ENCODE peak calls at places on chromosomes 5 and 9, in seven cellular contexts. J, Z, H, W, O, R and E are unnamed samples.

GRCh38 chr9:100014846-100015245 is 84.0 kb downstream of the ERP44 start:
- DNase-seq in J (no peak), Z (no peak), H (no peak), W (peak), O (no peak), R (no peak), E (no peak)

GRCh38 chr9:126117158-126117425 is 209.5 kb upstream of the MVB12B start:
- DNase-seq in J (no peak), Z (no peak), H (no peak), W (no peak), O (no peak), R (no peak), E (peak)

GRCh38 chr9:35114113-35114847 is 1.4 kb downstream of the ATOSB start:
- DNase-seq in J (peak), Z (peak), H (peak), W (peak), O (peak), R (peak), E (peak)

GRCh38 chr9:126614455-126615248 is 924 bp downstream of the LMX1B start:
- DNase-seq in J (no peak), Z (no peak), H (no peak), W (no peak), O (no peak), R (no peak), E (no peak)

GRCh38 chr9:113359385-113359784 is 10.0 kb downstream of the BSPRY start:
- DNase-seq in J (no peak), Z (no peak), H (no peak), W (no peak), O (no peak), R (no peak), E (no peak)

GRCh38 chr9:127634698-127635097 is 22.6 kb downstream of the STXBP1 start:
- DNase-seq in J (no peak), Z (peak), H (no peak), W (no peak), O (no peak), R (no peak), E (no peak)

GRCh38 chr9:89361816-89362646 is 43.7 kb downstream of the SECISBP2 start:
- DNase-seq in J (no peak), Z (no peak), H (no peak), W (no peak), O (no peak), R (peak), E (peak)

GRCh38 chr9:69086769-69087168 is 51.2 kb downstream of the FXN start:
- DNase-seq in J (no peak), Z (no peak), H (no peak), W (no peak), O (no peak), R (no peak), E (no peak)

GRCh38 chr9:1743121-1743710 is 271.9 kb upstream of the SMARCA2 start:
- DNase-seq in J (no peak), Z (no peak), H (no peak), W (no peak), O (no peak), R (no peak), E (no peak)

GRCh38 chr9:7944521-7945022 is 145.0 kb upstream of the DMAC1 start:
- DNase-seq in J (no peak), Z (no peak), H (no peak), W (no peak), O (no peak), R (no peak), E (no peak)

GRCh38 chr5:56481147-56481997 is 248.2 kb upstream of the ANKRD55 start:
- DNase-seq in J (peak), Z (peak), H (peak), W (no peak), O (no peak), R (no peak), E (peak)

GRCh38 chr5:109900453-109900852 is 210.7 kb downstream of the MAN2A1 start:
- DNase-seq in J (no peak), Z (no peak), H (no peak), W (no peak), O (peak), R (no peak), E (no peak)

GRCh38 chr5:136686192-136686872 is 321.0 kb upstream of the TRPC7 start:
- DNase-seq in J (peak), Z (peak), H (no peak), W (peak), O (peak), R (no peak), E (no peak)

GRCh38 chr9:19411316-19411715 is 2.5 kb downstream of the ACER2 start:
- DNase-seq in J (no peak), Z (no peak), H (no peak), W (no peak), O (no peak), R (no peak), E (no peak)

GRCh38 chr5:51829226-51829625 is 446.0 kb downstream of the ISL1 start:
- DNase-seq in J (peak), Z (no peak), H (no peak), W (no peak), O (no peak), R (no peak), E (no peak)

GRCh38 chr9:129232839-129233568 is 54.9 kb upstream of the IER5L start:
- DNase-seq in J (no peak), Z (no peak), H (no peak), W (no peak), O (no peak), R (no peak), E (no peak)

GRCh38 chr9:127926961-127927456 is 3.6 kb downstream of the PIP5KL1 start:
- DNase-seq in J (no peak), Z (no peak), H (no peak), W (no peak), O (no peak), R (no peak), E (no peak)

GRCh38 chr9:121700831-121701419 is 49.5 kb downstream of the DAB2IP start:
- DNase-seq in J (no peak), Z (peak), H (peak), W (no peak), O (no peak), R (no peak), E (peak)

GRCh38 chr5:111853748-111854147 is 96.8 kb upstream of the NREP start:
- DNase-seq in J (no peak), Z (peak), H (no peak), W (peak), O (no peak), R (no peak), E (no peak)

GRCh38 chr5:150318613-150319483 is 16.1 kb upstream of the ARSI start:
- DNase-seq in J (no peak), Z (no peak), H (no peak), W (no peak), O (no peak), R (no peak), E (no peak)

GRCh38 chr9:134262035-134262434 is 64.2 kb upstream of the RXRA start:
- DNase-seq in J (no peak), Z (no peak), H (no peak), W (no peak), O (no peak), R (no peak), E (no peak)

GRCh38 chr9:135605238-135605781 is 34.0 kb downstream of the GLT6D1 start:
- DNase-seq in J (no peak), Z (no peak), H (no peak), W (no peak), O (no peak), R (peak), E (no peak)

GRCh38 chr9:13274901-13275641 is 4.4 kb downstream of the MPDZ start:
- DNase-seq in J (no peak), Z (no peak), H (no peak), W (peak), O (no peak), R (no peak), E (no peak)

GRCh38 chr5:179914032-179914755 is 6.5 kb upstream of the TBC1D9B start:
- DNase-seq in J (peak), Z (peak), H (no peak), W (no peak), O (no peak), R (no peak), E (peak)

GRCh38 chr5:108762660-108763059 is 15.0 kb downstream of the FER start:
- DNase-seq in J (no peak), Z (no peak), H (no peak), W (no peak), O (no peak), R (no peak), E (no peak)

GRCh38 chr9:129280236-129281231 is 102.5 kb upstream of the IER5L start:
- DNase-seq in J (no peak), Z (no peak), H (no peak), W (no peak), O (no peak), R (peak), E (peak)

DNA sequence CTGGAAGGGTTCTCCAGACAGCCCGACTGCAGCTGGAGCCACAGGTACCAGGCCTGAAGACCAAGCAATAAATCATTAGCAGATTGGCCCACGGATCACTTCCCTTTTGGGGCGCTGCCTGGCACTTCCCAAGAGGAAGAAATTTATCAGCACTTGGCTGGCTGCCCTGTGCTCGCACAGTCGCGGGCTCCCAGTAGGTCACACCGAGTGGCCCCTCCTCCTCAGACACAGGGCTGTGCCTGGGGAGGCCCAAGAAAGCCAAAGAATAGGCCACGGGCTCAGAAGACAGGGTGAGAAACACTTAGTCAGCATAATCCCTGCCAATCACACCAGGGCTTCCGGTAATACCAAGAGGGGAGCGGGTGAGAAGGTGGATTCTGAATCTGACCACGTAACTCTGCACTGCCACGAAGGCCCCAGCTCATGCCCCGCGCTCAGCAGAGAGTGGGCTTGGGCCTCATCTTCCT is 115.7 kb upstream of the MSX2 start:
- DNase-seq in J (no peak), Z (no peak), H (peak), W (no peak), O (peak), R (no peak), E (peak)
- H3K27ac ChIP-seq in J (no peak), Z (no peak), H (no peak), W (no peak), O (peak), R (no peak), E (no peak)

GRCh38 chr9:112333639-112334318 is 360 bp upstream of the PTBP3 start:
- DNase-seq in J (peak), Z (peak), H (peak), W (peak), O (peak), R (peak), E (peak)

GRCh38 chr9:112331676-112331955 is 1.8 kb downstream of the PTBP3 start:
- DNase-seq in J (no peak), Z (peak), H (no peak), W (no peak), O (no peak), R (no peak), E (no peak)

GRCh38 chr9:112332977-112333638 is at the start of gene PTBP3:
- DNase-seq in J (peak), Z (peak), H (peak), W (peak), O (peak), R (peak), E (peak)

GRCh38 chr9:112332674-112332976 is 794 bp downstream of the PTBP3 start:
- DNase-seq in J (no peak), Z (no peak), H (no peak), W (no peak), O (no peak), R (no peak), E (no peak)

DNA sequence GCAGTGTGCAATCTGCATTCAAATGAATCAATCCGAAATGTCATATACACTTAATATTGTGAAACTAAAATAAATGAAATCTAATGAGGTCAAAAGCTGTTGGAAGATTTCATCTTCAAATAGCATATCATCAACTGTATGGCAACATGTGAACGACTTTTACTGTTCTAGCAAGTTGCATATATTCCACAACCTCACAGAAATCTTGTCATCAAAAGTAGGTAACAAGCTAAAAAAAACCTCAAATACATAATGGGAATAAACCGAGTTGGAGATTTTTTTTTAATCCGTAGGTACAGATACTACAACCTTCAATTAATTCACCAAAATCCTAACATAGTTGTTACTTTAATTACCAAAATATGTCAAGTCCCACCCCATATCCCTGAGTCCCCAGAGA is 1.1 kb downstream of the PTBP3 start:
- DNase-seq in J (no peak), Z (peak), H (no peak), W (no peak), O (no peak), R (no peak), E (no peak)
- H3K27ac ChIP-seq in J (peak), Z (peak), H (peak), W (peak), O (peak), R (peak), E (peak)

GRCh38 chr5:143063175-143063970 is 293.2 kb downstream of the ARHGAP26 start:
- DNase-seq in J (no peak), Z (no peak), H (peak), W (peak), O (peak), R (no peak), E (no peak)
- H3K27ac ChIP-seq in J (no peak), Z (no peak), H (peak), W (peak), O (peak), R (no peak), E (no peak)

GRCh38 chr9:37582548-37583157 is 6.5 kb upstream of the FBXO10 start:
- DNase-seq in J (no peak), Z (peak), H (no peak), W (peak), O (peak), R (no peak), E (no peak)
- H3K27ac ChIP-seq in J (no peak), Z (no peak), H (no peak), W (no peak), O (no peak), R (no peak), E (no peak)

GRCh38 chr5:143588933-143589662 is 185.6 kb upstream of the NR3C1 start:
- DNase-seq in J (no peak), Z (no peak), H (no peak), W (no peak), O (no peak), R (no peak), E (no peak)

GRCh38 chr5:143596500-143596820 is 193.0 kb upstream of the NR3C1 start:
- DNase-seq in J (no peak), Z (no peak), H (no peak), W (no peak), O (no peak), R (no peak), E (no peak)

GRCh38 chr5:143593723-143594122 is 190.2 kb upstream of the NR3C1 start:
- DNase-seq in J (no peak), Z (peak), H (no peak), W (no peak), O (no peak), R (no peak), E (no peak)

GRCh38 chr5:143594913-143595818 is 191.7 kb upstream of the NR3C1 start:
- DNase-seq in J (peak), Z (no peak), H (no peak), W (no peak), O (no peak), R (no peak), E (no peak)

GRCh38 chr5:143592648-143593047 is 189.2 kb upstream of the NR3C1 start:
- DNase-seq in J (no peak), Z (peak), H (no peak), W (peak), O (no peak), R (no peak), E (no peak)
- H3K27ac ChIP-seq in J (no peak), Z (peak), H (no peak), W (no peak), O (no peak), R (no peak), E (no peak)

GRCh38 chr9:137226338-137227056 is 805 bp upstream of the RNF224 start:
- DNase-seq in J (peak), Z (no peak), H (no peak), W (no peak), O (no peak), R (no peak), E (no peak)

GRCh38 chr9:137225701-137226331 is 842 bp downstream of the CYSRT1 start:
- DNase-seq in J (no peak), Z (no peak), H (no peak), W (no peak), O (no peak), R (no peak), E (no peak)

GRCh38 chr9:137227853-137228514 is 682 bp downstream of the RNF224 start:
- DNase-seq in J (peak), Z (no peak), H (no peak), W (no peak), O (no peak), R (no peak), E (no peak)

GRCh38 chr9:137228515-137228967 is 1.2 kb downstream of the RNF224 start:
- DNase-seq in J (peak), Z (no peak), H (no peak), W (no peak), O (no peak), R (no peak), E (no peak)

DNA sequence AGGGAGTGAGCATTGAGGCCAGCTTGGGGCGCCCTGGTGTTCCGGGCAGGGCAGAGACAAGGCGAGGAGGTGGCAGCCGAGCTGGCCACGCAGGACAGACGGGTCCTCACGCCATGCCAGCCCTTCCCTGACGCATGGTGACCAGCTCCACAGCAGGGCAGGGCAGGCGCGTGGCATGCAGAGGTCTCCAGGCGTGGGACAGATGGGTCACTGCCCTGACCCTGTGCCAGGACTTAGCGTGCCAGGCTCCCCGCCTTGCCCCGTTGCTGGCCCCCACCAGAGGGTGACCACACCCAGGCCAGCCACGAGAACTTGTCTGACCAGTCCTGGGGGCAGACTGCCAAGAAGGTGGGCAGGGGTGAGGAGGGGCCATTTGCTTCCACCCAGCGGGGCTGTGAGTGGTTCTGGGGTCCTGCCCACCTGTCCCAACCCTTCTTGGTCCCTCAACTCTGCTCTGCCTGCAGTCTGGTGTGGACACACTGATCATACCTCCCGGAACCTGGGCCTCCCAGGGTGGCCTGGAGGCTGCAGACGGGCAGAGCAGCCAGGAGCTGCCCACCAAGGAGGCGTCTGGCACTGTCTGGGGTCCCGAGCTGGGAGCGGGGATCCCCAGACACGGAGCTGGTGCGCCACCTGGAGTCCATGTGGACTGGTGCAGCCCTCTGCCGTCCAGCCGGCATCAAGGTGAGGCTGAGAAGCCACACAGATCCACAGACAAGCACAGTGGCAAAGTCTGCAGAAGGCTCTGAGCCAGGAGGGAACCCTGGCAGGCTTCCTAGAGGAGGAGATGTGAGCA is at the start of gene RNF224:
- DNase-seq in J (peak), Z (peak), H (peak), W (peak), O (peak), R (no peak), E (peak)
- H3K27ac ChIP-seq in J (peak), Z (no peak), H (no peak), W (no peak), O (no peak), R (no peak), E (no peak)

GRCh38 chr5:74763504-74763903 is 3.4 kb downstream of the GFM2 start:
- DNase-seq in J (no peak), Z (no peak), H (no peak), W (no peak), O (no peak), R (no peak), E (no peak)
- H3K27ac ChIP-seq in J (peak), Z (no peak), H (no peak), W (no peak), O (no peak), R (no peak), E (no peak)